ENCODE peak calls at places on chromosome 10, in six cellular contexts. D is stimulated activated CD8-positive, alpha-beta memory T cell treated with anti-CD3 and anti-CD28 coated beads, Interleukin-15, amount 100 ng/mL, for 24 hours; S is NCI-H1694 treated with DMSO at 0.1 percent for 48 hours; Z is posterior cingulate gyrus; R is activated gamma-delta T cell; M is brain microvascular endothelial cell. B is an unnamed sample.

GRCh38 chr10:125355657-125356056 is 195.3 kb upstream of the CTBP2 start:
- DNase-seq in D (no peak), S (no peak), Z (no peak), R (no peak), M (no peak), B (no peak)

GRCh38 chr10:18437486-18437885 is 213.9 kb downstream of the NSUN6 start:
- DNase-seq in D (no peak), S (no peak), Z (no peak), R (no peak), M (peak; percentile 8), B (no peak)

GRCh38 chr10:69315610-69316312 is 37.5 kb downstream of the HK1 start:
- DNase-seq in D (no peak), S (no peak), Z (no peak), R (no peak), M (peak; percentile 16), B (no peak)

GRCh38 chr10:113214331-113214730 is 264.3 kb downstream of the TCF7L2 start:
- DNase-seq in D (no peak), S (no peak), Z (no peak), R (no peak), M (no peak), B (no peak)

GRCh38 chr10:103276941-103277712 is at the start of gene INA:
- DNase-seq in D (no peak), S (peak; percentile 49), Z (peak; percentile 63), R (no peak), M (no peak), B (no peak)

GRCh38 chr10:33965795-33966581 is 631.5 kb upstream of the NRP1 start:
- DNase-seq in D (no peak), S (no peak), Z (no peak), R (no peak), M (no peak), B (peak; percentile 57)

GRCh38 chr10:71998840-71999194 is 34.6 kb downstream of the CHST3 start:
- DNase-seq in D (no peak), S (no peak), Z (no peak), R (no peak), M (peak; percentile 75), B (no peak)

GRCh38 chr10:34906021-34906965 is 91.2 kb upstream of the PARD3 start:
- DNase-seq in D (no peak), S (peak; percentile 46), Z (no peak), R (no peak), M (peak; percentile 78), B (peak; percentile 47)

GRCh38 chr10:101774589-101775272 is 1.2 kb downstream of the FGF8 start:
- DNase-seq in D (no peak), S (no peak), Z (no peak), R (no peak), M (no peak), B (no peak)

GRCh38 chr10:8312079-8312478 is 257.6 kb downstream of the GATA3 start:
- DNase-seq in D (no peak), S (no peak), Z (no peak), R (no peak), M (no peak), B (no peak)

GRCh38 chr10:4684434-4684833 is 141.6 kb upstream of the AKR1E2 start:
- DNase-seq in D (no peak), S (no peak), Z (no peak), R (no peak), M (no peak), B (no peak)

GRCh38 chr10:21754410-21755011 is 220.5 kb downstream of the MLLT10 start:
- DNase-seq in D (no peak), S (no peak), Z (no peak), R (no peak), M (no peak), B (no peak)

GRCh38 chr10:25175527-25176420 is 973 bp downstream of the GPR158 start:
- DNase-seq in D (no peak), S (no peak), Z (peak; percentile 10), R (no peak), M (no peak), B (no peak)

GRCh38 chr10:129808092-129808983 is 155.7 kb downstream of the EBF3 start:
- DNase-seq in D (no peak), S (no peak), Z (no peak), R (no peak), M (no peak), B (no peak)

GRCh38 chr10:120402358-120402757 is 54.7 kb upstream of the PLPP4 start:
- DNase-seq in D (no peak), S (no peak), Z (no peak), R (no peak), M (no peak), B (no peak)

GRCh38 chr10:114714281-114714741 is 56.2 kb upstream of the ABLIM1 start:
- DNase-seq in D (no peak), S (no peak), Z (no peak), R (no peak), M (peak; percentile 97), B (no peak)

GRCh38 chr10:72086466-72087391 is 1.6 kb downstream of the SPOCK2 start:
- DNase-seq in D (no peak), S (no peak), Z (no peak), R (peak; percentile 66), M (no peak), B (no peak)

GRCh38 chr10:117627561-117627960 is 85.0 kb downstream of the EMX2 start:
- DNase-seq in D (no peak), S (peak; percentile 15), Z (no peak), R (no peak), M (no peak), B (no peak)

GRCh38 chr10:59635502-59636290 is 74.0 kb downstream of the SLC16A9 start:
- DNase-seq in D (no peak), S (no peak), Z (no peak), R (no peak), M (no peak), B (no peak)

GRCh38 chr10:30454744-30455498 is 20.9 kb downstream of the MAP3K8 start:
- DNase-seq in D (no peak), S (no peak), Z (no peak), R (no peak), M (peak; percentile 72), B (no peak)

GRCh38 chr10:131982185-131982756 is 548 bp upstream of the BNIP3 start:
- DNase-seq in D (no peak), S (no peak), Z (no peak), R (peak; percentile 58), M (no peak), B (no peak)

GRCh38 chr10:86103391-86104101 is 263.0 kb downstream of the GRID1 start:
- DNase-seq in D (no peak), S (peak; percentile 57), Z (no peak), R (no peak), M (no peak), B (no peak)

GRCh38 chr10:96683710-96684109 is 36.6 kb downstream of the PIK3AP1 start:
- DNase-seq in D (no peak), S (no peak), Z (no peak), R (no peak), M (no peak), B (no peak)

GRCh38 chr10:132743925-132744490 is 41.9 kb downstream of the NKX6-2 start:
- DNase-seq in D (no peak), S (no peak), Z (no peak), R (no peak), M (peak; percentile 62), B (no peak)

GRCh38 chr10:5648494-5649457 is 17.6 kb downstream of the ASB13 start:
- DNase-seq in D (no peak), S (no peak), Z (no peak), R (no peak), M (no peak), B (no peak)

GRCh38 chr10:43735907-43736306 is 87.2 kb upstream of the ZNF32 start:
- DNase-seq in D (no peak), S (no peak), Z (no peak), R (no peak), M (peak; percentile 1), B (no peak)

GRCh38 chr10:95354130-95354529 is 63.3 kb upstream of the PDLIM1 start:
- DNase-seq in D (no peak), S (no peak), Z (no peak), R (no peak), M (no peak), B (no peak)

GRCh38 chr10:31557854-31558253 is 238.8 kb downstream of the ZEB1 start:
- DNase-seq in D (no peak), S (no peak), Z (no peak), R (no peak), M (no peak), B (no peak)

GRCh38 chr10:51397695-51398094 is 301.7 kb downstream of the CSTF2T start:
- DNase-seq in D (no peak), S (peak; percentile 1), Z (no peak), R (no peak), M (peak; percentile 53), B (peak; percentile 74)

GRCh38 chr10:21519981-21520436 is 5.5 kb downstream of the SKIDA1 start:
- DNase-seq in D (no peak), S (peak; percentile 62), Z (no peak), R (no peak), M (peak; percentile 70), B (no peak)

GRCh38 chr10:51389415-51390342 is 309.7 kb downstream of the CSTF2T start:
- DNase-seq in D (no peak), S (peak; percentile 2), Z (peak; percentile 23), R (no peak), M (peak; percentile 91), B (no peak)

GRCh38 chr10:113111900-113112853 is 162.1 kb downstream of the TCF7L2 start:
- DNase-seq in D (no peak), S (peak; percentile 47), Z (no peak), R (no peak), M (no peak), B (peak; percentile 47)

GRCh38 chr10:17779761-17780160 is 27.8 kb downstream of the TMEM236 start:
- DNase-seq in D (no peak), S (no peak), Z (no peak), R (no peak), M (no peak), B (no peak)

GRCh38 chr10:75033399-75034130 is 77.9 kb upstream of the SAMD8 start:
- DNase-seq in D (no peak), S (no peak), Z (no peak), R (no peak), M (no peak), B (no peak)

B was measured in breast epithelium.